ENCODE peak calls at places on chromosomes 6 and 20, in five cellular contexts. R is dorsolateral prefrontal cortex, P is testis, H is astrocyte, W is K562. U is an unnamed sample.

GRCh38 chr6:160950507-160950906 is 41.1 kb upstream of the MAP3K4 start:
- DNase-seq in R (no peak), P (no peak), H (peak), W (no peak), U (no peak)

GRCh38 chr6:109454483-109455160 is 950 bp downstream of the MICAL1 start:
- DNase-seq in R (peak), P (peak), H (no peak), W (no peak), U (no peak)

GRCh38 chr6:7004581-7005297 is 103.0 kb upstream of the RREB1 start:
- DNase-seq in R (no peak), P (no peak), H (no peak), W (no peak), U (no peak)

GRCh38 chr6:20447581-20448132 is 46.0 kb downstream of the E2F3 start:
- DNase-seq in R (no peak), P (no peak), H (no peak), W (no peak), U (no peak)

GRCh38 chr6:135576055-135576454 is 78.5 kb upstream of the AHI1 start:
- DNase-seq in R (no peak), P (no peak), H (peak), W (no peak), U (no peak)

GRCh38 chr6:166595061-166595780 is 8.7 kb upstream of the RAMACL start:
- DNase-seq in R (no peak), P (no peak), H (peak), W (no peak), U (no peak)

GRCh38 chr6:106476326-106477105 is 116.0 kb downstream of the CRYBG1 start:
- DNase-seq in R (no peak), P (no peak), H (peak), W (no peak), U (no peak)

GRCh38 chr6:11824986-11825385 is 46.4 kb upstream of the ADTRP start:
- DNase-seq in R (no peak), P (no peak), H (peak), W (no peak), U (no peak)

GRCh38 chr6:170583736-170584180 is 679 bp downstream of the PDCD2 start:
- DNase-seq in R (no peak), P (no peak), H (no peak), W (no peak), U (no peak)

GRCh38 chr6:110054664-110055386 is 76.7 kb downstream of the GPR6 start:
- DNase-seq in R (no peak), P (no peak), H (no peak), W (no peak), U (no peak)

GRCh38 chr20:39910536-39910935 is 778.5 kb downstream of the MAFB start:
- DNase-seq in R (no peak), P (peak), H (no peak), W (no peak), U (no peak)

GRCh38 chr6:56860466-56860865 is 94.4 kb upstream of the BEND6 start:
- DNase-seq in R (no peak), P (no peak), H (peak), W (no peak), U (no peak)

GRCh38 chr6:139370047-139370706 is 4.3 kb downstream of the CITED2 start:
- DNase-seq in R (no peak), P (no peak), H (peak), W (no peak), U (no peak)

GRCh38 chr6:28349344-28349891 is 329 bp upstream of the ZKSCAN3 start:
- DNase-seq in R (no peak), P (no peak), H (no peak), W (no peak), U (no peak)

GRCh38 chr20:56111951-56112730 is 106.8 kb upstream of the CBLN4 start:
- DNase-seq in R (peak), P (no peak), H (no peak), W (no peak), U (no peak)

GRCh38 chr20:63295422-63295821 is 2.4 kb downstream of the COL20A1 start:
- DNase-seq in R (no peak), P (no peak), H (no peak), W (no peak), U (no peak)

GRCh38 chr20:37828584-37829527 is 74.1 kb upstream of the VSTM2L start:
- DNase-seq in R (no peak), P (no peak), H (no peak), W (no peak), U (no peak)

GRCh38 chr20:53660078-53660909 is 66.7 kb upstream of the ZNF217 start:
- DNase-seq in R (no peak), P (peak), H (no peak), W (no peak), U (no peak)

GRCh38 chr6:155528982-155529453 is 73.4 kb upstream of the NOX3 start:
- DNase-seq in R (no peak), P (no peak), H (peak), W (no peak), U (no peak)

GRCh38 chr6:16684195-16684689 is 77.0 kb downstream of the ATXN1 start:
- DNase-seq in R (no peak), P (no peak), H (peak), W (no peak), U (no peak)

GRCh38 chr6:149242883-149243282 is 74.6 kb upstream of the TAB2 start:
- DNase-seq in R (no peak), P (no peak), H (peak), W (no peak), U (no peak)

GRCh38 chr20:48584391-48585249 is 243.2 kb downstream of the PREX1 start:
- DNase-seq in R (no peak), P (no peak), H (no peak), W (no peak), U (no peak)

GRCh38 chr6:129684323-129684884 is 25.6 kb downstream of the ARHGAP18 start:
- DNase-seq in R (no peak), P (no peak), H (no peak), W (no peak), U (no peak)

GRCh38 chr20:33273117-33273851 is 9.7 kb upstream of the BPIFB1 start:
- DNase-seq in R (peak), P (no peak), H (no peak), W (no peak), U (peak)

GRCh38 chr6:37060195-37060559 is 54.7 kb downstream of the FGD2 start:
- DNase-seq in R (no peak), P (no peak), H (no peak), W (no peak), U (no peak)

GRCh38 chr6:41836660-41837052 is 49.2 kb downstream of the TOMM6 start:
- DNase-seq in R (no peak), P (no peak), H (no peak), W (no peak), U (no peak)

GRCh38 chr6:3081965-3082364 is 13.7 kb downstream of the RIPK1 start:
- DNase-seq in R (no peak), P (no peak), H (no peak), W (no peak), U (no peak)

GRCh38 chr20:3239867-3240775 is 1.1 kb upstream of the SLC4A11 start:
- DNase-seq in R (no peak), P (no peak), H (no peak), W (peak), U (no peak)

GRCh38 chr6:81859884-81860283 is 107.4 kb upstream of the TENT5A start:
- DNase-seq in R (no peak), P (no peak), H (peak), W (no peak), U (no peak)

GRCh38 chr6:40536442-40536841 is 50.7 kb downstream of the LRFN2 start:
- DNase-seq in R (peak), P (peak), H (no peak), W (peak), U (no peak)
- TF ChIP-seq CTCF in R (no peak), P (peak), H (no peak), W (peak), U (peak)

DNA sequence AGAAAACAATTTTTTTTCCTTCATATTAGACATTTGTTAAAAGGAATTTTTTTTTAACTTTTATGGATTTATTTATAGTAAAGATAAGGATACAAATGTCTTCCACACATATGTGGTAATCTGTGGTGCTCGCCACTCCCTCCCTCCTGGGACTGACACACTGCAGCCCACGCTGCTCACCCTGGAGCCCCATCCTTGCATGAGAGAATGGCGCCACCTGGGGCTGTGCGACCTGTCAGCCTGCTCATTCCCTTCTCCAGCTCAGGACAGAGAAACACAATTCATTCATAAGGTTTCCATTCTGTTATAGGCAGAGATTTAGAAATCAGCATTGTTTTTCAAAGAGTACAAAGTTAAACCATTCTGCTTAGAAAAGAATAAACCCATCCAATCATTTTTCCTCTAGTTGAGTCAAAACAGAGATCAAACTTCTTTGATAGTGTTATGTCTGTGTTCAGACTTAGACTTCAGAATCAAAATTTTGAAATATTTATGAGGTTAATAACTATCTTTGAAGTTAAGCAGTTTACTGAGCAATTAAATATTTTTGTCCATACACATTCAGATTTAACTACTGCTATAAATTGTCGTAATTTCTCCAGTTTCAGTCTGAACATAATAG is 42.8 kb upstream of the DYNLRB1 start:
- DNase-seq in R (peak), P (peak), H (peak), W (peak), U (no peak)
- TF ChIP-seq CTCF in R (peak), P (peak), H (peak), W (peak), U (peak)

GRCh38 chr6:158257781-158258180 is 54.5 kb upstream of the TULP4 start:
- DNase-seq in R (no peak), P (no peak), H (no peak), W (no peak), U (no peak)

GRCh38 chr6:158257425-158257759 is 54.9 kb upstream of the TULP4 start:
- DNase-seq in R (no peak), P (no peak), H (no peak), W (no peak), U (no peak)

GRCh38 chr6:158255280-158255973 is 56.8 kb upstream of the TULP4 start:
- DNase-seq in R (no peak), P (no peak), H (no peak), W (no peak), U (no peak)

GRCh38 chr6:158255974-158256601 is 56.2 kb upstream of the TULP4 start:
- DNase-seq in R (no peak), P (no peak), H (no peak), W (no peak), U (no peak)

GRCh38 chr6:158256746-158257424 is 55.4 kb upstream of the TULP4 start:
- DNase-seq in R (no peak), P (no peak), H (no peak), W (no peak), U (no peak)
- TF ChIP-seq CTCF in R (no peak), P (no peak), H (no peak), W (no peak), U (no peak)

GRCh38 chr20:368915-369314 is 11.6 kb upstream of the TRIB3 start:
- DNase-seq in R (no peak), P (no peak), H (no peak), W (no peak), U (no peak)

GRCh38 chr20:367486-367887 is 13.1 kb upstream of the TRIB3 start:
- DNase-seq in R (no peak), P (no peak), H (no peak), W (no peak), U (no peak)

GRCh38 chr20:370977-371754 is 9.4 kb upstream of the TRIB3 start:
- DNase-seq in R (no peak), P (no peak), H (no peak), W (peak), U (no peak)

GRCh38 chr20:371755-372542 is 8.6 kb upstream of the TRIB3 start:
- DNase-seq in R (no peak), P (no peak), H (peak), W (peak), U (no peak)

GRCh38 chr20:370151-370600 is 10.4 kb upstream of the TRIB3 start:
- DNase-seq in R (no peak), P (no peak), H (no peak), W (no peak), U (no peak)
- TF ChIP-seq CTCF in R (no peak), P (no peak), H (no peak), W (no peak), U (no peak)

GRCh38 chr6:68468244-68468884 is 166.7 kb upstream of the ADGRB3 start:
- DNase-seq in R (no peak), P (no peak), H (no peak), W (peak), U (no peak)
- TF ChIP-seq CTCF in R (no peak), P (no peak), H (peak), W (peak), U (peak)

DNA sequence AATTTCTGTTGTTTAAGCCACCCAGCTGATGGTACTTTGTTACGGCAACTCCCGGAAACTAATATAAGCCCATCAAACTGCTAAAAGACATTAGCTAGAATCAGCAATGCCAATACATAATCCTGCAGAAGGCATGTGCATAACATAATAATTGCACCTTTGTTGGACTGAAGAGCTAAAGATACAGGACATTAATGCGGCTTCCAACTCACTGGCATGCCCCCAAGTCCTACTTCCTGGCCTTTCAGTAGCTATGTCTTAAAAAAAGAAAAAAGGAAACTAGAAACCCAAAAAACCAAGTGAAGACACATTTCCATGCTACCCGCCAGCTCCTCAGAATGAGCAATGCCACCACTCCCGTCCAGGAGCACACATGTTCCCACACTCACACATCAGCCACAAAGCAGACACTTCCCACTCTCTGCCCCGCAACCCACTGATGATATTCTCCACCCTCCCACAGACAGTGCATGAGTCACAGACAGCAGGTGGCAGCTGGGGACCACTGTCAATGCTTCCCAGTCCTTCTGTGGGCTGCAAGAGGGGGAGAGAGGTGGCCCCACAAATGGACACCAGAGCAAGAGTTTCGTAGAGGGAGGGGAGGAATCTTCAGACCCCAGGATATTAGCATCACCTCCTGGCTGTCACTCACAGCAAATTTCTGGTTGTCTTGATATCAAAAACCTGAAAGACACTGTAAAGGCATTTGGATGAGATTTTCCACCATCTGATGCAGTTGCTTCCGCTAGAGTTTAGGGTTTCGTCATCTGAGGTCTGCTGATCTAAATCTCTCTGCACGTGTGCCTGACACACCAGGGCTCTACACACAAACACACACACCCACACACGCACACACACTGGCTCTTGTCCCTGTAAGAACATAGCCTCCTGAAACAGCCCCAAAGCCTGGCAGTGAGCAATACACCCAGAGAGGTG is 32.8 kb downstream of the GFOD1 start:
- DNase-seq in R (peak), P (peak), H (peak), W (no peak), U (no peak)
- TF ChIP-seq CTCF in R (peak), P (no peak), H (no peak), W (peak), U (peak)

DNA sequence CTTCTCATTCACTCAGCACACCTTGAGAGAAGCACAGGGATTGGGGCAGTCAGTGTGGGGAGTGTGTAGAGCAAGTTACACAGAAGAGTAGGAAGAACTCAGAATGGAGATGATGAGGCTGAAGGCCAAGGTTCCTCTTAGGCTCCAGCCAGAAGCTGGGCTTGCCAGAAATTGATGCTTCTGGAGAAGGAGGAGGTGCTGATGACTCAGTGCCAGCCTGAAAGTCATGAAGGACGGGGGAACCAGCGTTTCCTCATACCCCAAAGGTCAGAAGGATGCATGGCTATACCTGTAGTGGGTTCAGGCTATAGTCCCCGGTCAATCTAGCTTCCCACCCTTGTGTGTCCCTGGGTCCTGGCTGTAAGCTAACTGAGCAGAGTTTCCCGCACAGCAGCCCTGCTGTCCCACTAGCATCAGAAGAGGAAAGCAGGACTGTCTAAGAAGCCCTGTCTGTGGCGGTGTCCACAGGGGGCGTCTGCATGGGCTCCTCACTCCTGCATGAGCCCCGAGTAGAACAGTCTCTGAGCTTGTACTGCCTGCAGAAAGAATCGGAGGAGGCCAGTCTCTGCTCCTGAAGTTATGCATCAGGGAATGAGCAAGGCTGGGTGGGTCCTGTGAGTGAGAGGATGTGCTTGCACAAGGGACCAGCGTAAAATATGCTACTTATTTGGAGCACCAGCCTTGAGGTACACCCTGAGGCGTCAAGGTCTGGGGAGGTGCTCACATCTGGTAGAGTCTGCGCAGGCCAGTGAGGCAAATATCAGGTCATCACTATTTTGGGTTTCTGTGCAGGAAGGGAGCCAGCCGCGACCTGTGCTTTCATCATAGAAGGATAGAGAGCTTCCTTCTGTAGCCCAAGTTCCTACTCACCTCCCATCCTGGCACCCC is 148.5 kb downstream of the MRPL14 start:
- DNase-seq in R (no peak), P (no peak), H (no peak), W (no peak), U (peak)
- TF ChIP-seq CTCF in R (no peak), P (no peak), H (no peak), W (no peak), U (no peak)

GRCh38 chr6:91276315-91276714 is 689.4 kb upstream of the MAP3K7 start:
- DNase-seq in R (no peak), P (no peak), H (peak), W (no peak), U (no peak)
- TF ChIP-seq CTCF in R (no peak), P (no peak), H (peak), W (no peak), U (peak)

U was measured in chondrocyte.